ENCODE peak calls at places on chromosomes 1 and 21, in four cellular contexts. G is esophagus squamous epithelium; W is AG09319; U is activated naive CD4-positive, alpha-beta T cell. P is an unnamed sample.
A peak's percentile ranks its signal among the peaks of the same experiment; 100 is the strongest.

GRCh38 chr1:36524359-36525062 is 41.8 kb upstream of the CSF3R start:
- DNase-seq in W (no peak), G (no peak), U (no peak), P (no peak)

GRCh38 chr1:205247130-205247921 is 19.6 kb downstream of the TMCC2 start:
- DNase-seq in U (no peak), G (no peak), W (no peak), P (no peak)

GRCh38 chr1:170735366-170736263 is 71.7 kb downstream of the PRRX1 start:
- DNase-seq in W (no peak), G (no peak), U (no peak), P (no peak)

GRCh38 chr1:198686069-198686728 is 47.4 kb downstream of the PTPRC start:
- DNase-seq in U (no peak), W (no peak), G (no peak), P (no peak)

GRCh38 chr1:115052454-115053083 is 22.9 kb downstream of the TSHB start:
- DNase-seq in U (no peak), W (no peak), G (no peak), P (no peak)

GRCh38 chr1:175887981-175888428 is 144.6 kb upstream of the TNR start:
- DNase-seq in W (no peak), G (no peak), U (no peak), P (no peak)

GRCh38 chr21:29501451-29501850 is 202.7 kb downstream of the BACH1 start:
- DNase-seq in W (no peak), G (no peak), U (no peak), P (no peak)

GRCh38 chr1:226719596-226720386 is 19.3 kb downstream of the ITPKB start:
- DNase-seq in W (no peak), G (no peak), U (no peak), P (no peak)

GRCh38 chr1:176469450-176469985 is 6.5 kb downstream of the PAPPA2 start:
- DNase-seq in G (no peak), U (no peak), W (no peak), P (no peak)

GRCh38 chr1:35594005-35594760 is 21.1 kb downstream of the TFAP2E start:
- DNase-seq in G (no peak), U (no peak), W (no peak), P (no peak)

GRCh38 chr1:115158181-115158580 is 68.9 kb upstream of the TSPAN2 start:
- DNase-seq in W (no peak), G (no peak), U (no peak), P (no peak)

GRCh38 chr1:116874622-116875277 is 35.0 kb upstream of the PTGFRN start:
- DNase-seq in G (no peak), U (no peak), W (no peak), P (no peak)

GRCh38 chr1:213938776-213939175 is 49.0 kb upstream of the PROX1 start:
- DNase-seq in G (no peak), W (no peak), U (no peak), P (no peak)

GRCh38 chr1:246769306-246769705 is 45.1 kb downstream of the SCCPDH start:
- DNase-seq in W (peak; percentile 94), U (no peak), G (no peak), P (no peak)

GRCh38 chr1:184621262-184621661 is 133.4 kb downstream of the EDEM3 start:
- DNase-seq in U (no peak), W (peak; percentile 68), G (no peak), P (no peak)

GRCh38 chr1:230153655-230154296 is 86.7 kb downstream of the GALNT2 start:
- DNase-seq in U (no peak), G (no peak), W (no peak), P (no peak)

GRCh38 chr1:211641942-211642341 is 33.5 kb downstream of the NEK2 start:
- DNase-seq in W (no peak), G (no peak), U (no peak), P (no peak)

GRCh38 chr1:1491601-1492000 is 20.0 kb downstream of the ATAD3B start:
- DNase-seq in U (no peak), W (no peak), G (no peak), P (no peak)

GRCh38 chr1:159854101-159854692 is 8.3 kb downstream of the VSIG8 start:
- DNase-seq in U (no peak), G (no peak), W (peak; percentile 5), P (no peak)

GRCh38 chr1:107135466-107135865 is 5.4 kb upstream of the NTNG1 start:
- DNase-seq in G (no peak), U (no peak), W (no peak), P (no peak)

GRCh38 chr1:77544845-77545244 is 137.6 kb downstream of the ZZZ3 start:
- DNase-seq in G (no peak), W (no peak), U (no peak), P (no peak)

GRCh38 chr1:205719015-205719414 is 31.0 kb downstream of the NUCKS1 start:
- DNase-seq in W (no peak), G (no peak), U (no peak), P (no peak)

GRCh38 chr1:18955442-18956188 is 861 bp downstream of the IFFO2 start:
- DNase-seq in W (no peak), U (no peak), G (no peak), P (no peak)

GRCh38 chr1:77824083-77824482 is 44.6 kb downstream of the MIGA1 start:
- DNase-seq in W (no peak), U (no peak), G (no peak), P (no peak)

GRCh38 chr1:222909586-222909985 is 94.7 kb downstream of the DISP1 start:
- DNase-seq in W (no peak), G (no peak), U (no peak), P (no peak)

GRCh38 chr1:209411491-209411929 is 172.0 kb upstream of the CAMK1G start:
- DNase-seq in G (no peak), W (no peak), U (no peak), P (no peak)

GRCh38 chr1:11281518-11282331 is 8.7 kb downstream of the UBIAD1 start:
- DNase-seq in G (no peak), U (no peak), W (peak; percentile 78), P (no peak)

GRCh38 chr1:181011301-181012202 is 11.1 kb downstream of the STX6 start:
- DNase-seq in W (no peak), U (no peak), G (no peak), P (no peak)

GRCh38 chr1:41155105-41155504 is 87.0 kb downstream of the SCMH1 start:
- DNase-seq in W (no peak), G (no peak), U (no peak), P (no peak)

GRCh38 chr1:31434101-31434871 is 21.3 kb downstream of the SERINC2 start:
- DNase-seq in U (no peak), G (no peak), W (no peak), P (no peak)

GRCh38 chr1:9823693-9823942 is 147 bp downstream of the CLSTN1 start:
- DNase-seq in G (no peak), W (no peak), U (no peak), P (no peak)

GRCh38 chr1:26833432-26834405 is 7.2 kb downstream of the ZDHHC18 start:
- DNase-seq in W (no peak), U (peak; percentile 19), G (peak; percentile 48), P (no peak)

GRCh38 chr1:32077451-32077850 is 4.7 kb downstream of the TMEM39B start:
- DNase-seq in U (no peak), G (no peak), W (no peak), P (no peak)

GRCh38 chr1:110677016-110677415 is 2.3 kb upstream of the KCNA3 start:
- DNase-seq in U (no peak), G (no peak), W (no peak), P (no peak)

GRCh38 chr1:113659010-113659409 is 100.3 kb downstream of the PHTF1 start:
- DNase-seq in G (no peak), U (no peak), W (no peak), P (no peak)

GRCh38 chr1:209527993-209528392 is 55.5 kb upstream of the CAMK1G start:
- DNase-seq in U (no peak), G (no peak), W (no peak), P (no peak)

GRCh38 chr1:18279713-18280074 is 172.1 kb downstream of the IGSF21 start:
- DNase-seq in U (no peak), W (no peak), G (no peak), P (peak; percentile 90)

GRCh38 chr21:39003982-39004775 is 179.1 kb downstream of the PSMG1 start:
- DNase-seq in G (no peak), U (no peak), W (no peak), P (no peak)